ENCODE peak calls at places on chromosomes 3 and 15, in four cellular contexts. W is HepG2, U is K562, S is H1. A is an unnamed sample.

GRCh38 chr3:179046497-179047353 is 24.9 kb downstream of the ZMAT3 start:
- DNase-seq in U (no peak), W (no peak), S (no peak), A (no peak)

GRCh38 chr3:50212502-50212901 is 7.4 kb downstream of the SLC38A3 start:
- DNase-seq in U (no peak), W (no peak), S (no peak), A (no peak)

GRCh38 chr15:42483677-42484076 is 7.3 kb downstream of the ZNF106 start:
- DNase-seq in U (no peak), W (no peak), S (no peak), A (no peak)

GRCh38 chr3:71051893-71052687 is 531.4 kb downstream of the FOXP1 start:
- DNase-seq in S (no peak), W (no peak), U (no peak), A (no peak)

GRCh38 chr3:28218917-28219198 is 22.6 kb upstream of the CMC1 start:
- DNase-seq in W (no peak), U (no peak), S (no peak), A (no peak)

GRCh38 chr3:72821170-72821781 is 27.0 kb downstream of the SHQ1 start:
- DNase-seq in S (no peak), U (no peak), W (no peak), A (no peak)

GRCh38 chr3:36362216-36362615 is 18.1 kb upstream of the STAC start:
- DNase-seq in S (no peak), W (no peak), U (no peak), A (no peak)

GRCh38 chr3:54320376-54320775 is 198.0 kb downstream of the CACNA2D3 start:
- DNase-seq in S (no peak), U (no peak), W (no peak), A (peak; percentile 3)

GRCh38 chr15:85897818-85898717 is 103.3 kb upstream of the KLHL25 start:
- DNase-seq in W (no peak), U (no peak), S (peak; percentile 27), A (no peak)

DNA sequence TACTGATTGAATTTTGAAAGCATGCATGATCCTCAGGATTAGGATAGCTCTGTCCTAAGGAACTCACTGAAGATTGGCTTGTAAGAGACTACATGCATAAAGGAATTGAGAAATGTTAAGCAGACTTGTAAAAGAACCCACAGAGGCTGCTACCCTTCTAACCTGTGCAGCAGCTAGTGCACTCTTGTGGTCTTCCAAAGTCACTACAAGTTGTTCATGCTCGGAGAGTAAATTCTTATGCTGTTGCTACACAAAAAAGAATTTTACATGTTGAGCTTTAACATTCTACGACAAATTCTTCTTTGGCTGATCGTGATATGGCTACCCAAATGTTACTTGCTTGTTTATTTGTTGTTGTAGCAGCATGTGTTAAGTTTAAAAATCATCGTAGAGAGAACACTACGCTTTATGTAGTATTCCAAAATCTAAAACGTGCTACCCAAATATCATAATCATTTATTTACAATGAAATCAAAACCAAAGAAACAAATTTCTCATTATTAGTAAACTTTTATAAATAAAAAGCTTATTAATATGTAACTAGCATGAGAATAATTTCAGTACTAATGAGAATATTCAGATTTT is 55.0 kb downstream of the GOLIM4 start:
- DNase-seq in W (peak; percentile 49), U (peak; percentile 22), S (no peak), A (peak; percentile 57)
- TF ChIP-seq RNF2 in W (no peak), U (no peak), S (no peak), A (no peak)

GRCh38 chr3:167184511-167184910 is 195.6 kb downstream of the ZBBX start:
- DNase-seq in S (no peak), W (peak; percentile 1), U (no peak), A (peak; percentile 1)
- TF ChIP-seq RNF2 in S (no peak), W (no peak), U (no peak), A (no peak)

DNA sequence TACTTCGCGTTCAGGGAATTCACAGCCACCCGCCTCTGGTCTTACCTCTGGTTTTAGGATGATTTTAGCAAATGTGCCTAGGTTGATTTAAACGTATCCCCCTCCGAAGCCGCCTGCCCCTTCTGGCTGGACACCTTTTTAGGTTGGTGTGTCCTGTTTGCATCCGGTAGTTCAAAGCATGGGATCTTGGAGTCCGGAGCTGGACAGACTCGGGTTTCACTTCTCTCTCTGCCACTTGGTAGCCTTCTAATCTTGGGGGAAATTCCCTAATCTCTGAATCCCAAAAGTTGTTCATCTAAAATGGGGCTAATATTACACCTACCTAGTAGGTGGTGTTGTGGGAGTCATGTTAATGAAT is 712 bp downstream of the FANCI start:
- DNase-seq in U (no peak), S (no peak), W (peak; percentile 13), A (no peak)
- TF ChIP-seq RNF2 in U (no peak), S (no peak), W (no peak), A (no peak)

DNA sequence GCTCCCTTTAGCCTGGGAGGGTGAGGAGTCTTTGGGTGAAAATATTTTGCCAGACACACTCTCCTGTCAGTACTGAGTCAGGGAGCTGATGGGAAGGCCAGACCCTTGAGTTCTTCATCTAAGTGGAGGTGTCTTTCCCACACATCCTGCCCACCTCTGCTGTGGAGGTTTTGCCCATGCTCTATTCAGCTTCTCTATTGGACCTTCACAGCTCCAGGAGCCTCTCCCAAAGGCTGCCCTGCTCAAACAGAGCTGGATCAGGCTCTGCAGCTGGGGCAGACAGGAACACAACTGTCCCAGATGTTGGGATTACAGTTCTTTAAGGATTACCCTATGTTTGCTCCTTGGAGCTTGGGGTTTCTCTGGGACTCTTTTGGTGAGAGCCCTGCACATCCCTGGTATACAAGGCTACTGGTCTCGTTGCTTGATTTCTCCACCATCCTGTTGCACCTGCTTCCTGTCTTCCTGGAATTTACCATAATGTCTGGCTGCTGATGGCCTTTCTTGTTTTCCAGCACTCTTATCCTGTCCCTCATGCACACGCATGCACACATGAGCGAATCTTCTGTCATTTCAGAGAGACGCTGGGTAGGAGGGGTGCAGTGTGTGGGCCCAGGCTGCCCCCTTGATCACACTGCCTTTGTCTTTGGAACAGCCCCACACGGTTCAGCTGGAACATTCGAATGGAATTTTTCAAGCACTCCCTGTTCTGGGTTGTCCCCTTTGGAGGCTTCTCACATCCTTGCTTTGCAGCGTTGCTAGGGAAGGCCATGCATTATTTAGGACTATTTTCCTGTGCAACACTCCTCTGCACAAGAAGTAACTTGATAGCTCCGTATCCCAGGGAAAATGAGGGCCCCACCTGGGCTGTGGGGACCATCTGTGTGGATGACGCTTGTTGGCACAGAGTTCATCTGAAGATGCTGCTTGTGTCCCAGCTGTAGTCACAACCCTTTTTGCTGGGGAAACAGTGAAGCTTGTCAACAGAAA is 78.2 kb downstream of the SPSB4 start:
- DNase-seq in S (no peak), W (no peak), U (no peak), A (no peak)
- TF ChIP-seq RNF2 in S (no peak), W (no peak), U (no peak), A (no peak)